ENCODE peak calls at places on chromosome 14, in ten cellular contexts. R is breast epithelium, W is HCT116, C is stomach, E is prostate gland, Y is spleen, P is vagina, S is HepG2, Q is SK-N-SH, U is SK-N-MC. B is an unnamed sample.

GRCh38 chr14:51614707-51615106 is 37.0 kb upstream of the FRMD6 start:
- DNase-seq in R (no peak), W (no peak), C (no peak), E (no peak), Y (no peak), P (no peak), S (no peak), Q (no peak), U (no peak), B (no peak)

GRCh38 chr14:29627141-29627540 is 300.5 kb downstream of the PRKD1 start:
- DNase-seq in R (no peak), W (no peak), C (no peak), E (no peak), Y (no peak), P (no peak), S (no peak), Q (no peak), U (no peak), B (no peak)

GRCh38 chr14:91402278-91403068 is 15.1 kb downstream of the CCDC88C start:
- DNase-seq in R (no peak), W (no peak), C (peak; percentile 82), E (peak; percentile 62), Y (no peak), P (no peak), S (no peak), Q (no peak), U (no peak), B (no peak)

GRCh38 chr14:35932659-35933159 is 106.6 kb downstream of the BRMS1L start:
- DNase-seq in R (no peak), W (no peak), C (no peak), E (no peak), Y (no peak), P (no peak), S (no peak), Q (no peak), U (no peak), B (no peak)

GRCh38 chr14:68286667-68287066 is 467.1 kb downstream of the RAD51B start:
- DNase-seq in R (no peak), W (no peak), C (no peak), E (no peak), Y (no peak), P (no peak), S (no peak), Q (no peak), U (no peak), B (no peak)

GRCh38 chr14:93943930-93944329 is 16.8 kb downstream of the FAM181A start:
- DNase-seq in R (no peak), W (no peak), C (no peak), E (no peak), Y (peak; percentile 62), P (no peak), S (no peak), Q (no peak), U (no peak), B (no peak)

GRCh38 chr14:87386453-87386980 is 606.5 kb downstream of the GALC start:
- DNase-seq in R (no peak), W (no peak), C (no peak), E (no peak), Y (no peak), P (no peak), S (no peak), Q (no peak), U (no peak), B (no peak)

GRCh38 chr14:61120576-61120975 is 139.5 kb downstream of the SLC38A6 start:
- DNase-seq in R (no peak), W (no peak), C (no peak), E (no peak), Y (no peak), P (no peak), S (no peak), Q (no peak), U (no peak), B (no peak)

GRCh38 chr14:77035267-77035666 is 6.8 kb upstream of the IRF2BPL start:
- DNase-seq in R (no peak), W (no peak), C (no peak), E (no peak), Y (no peak), P (no peak), S (no peak), Q (no peak), U (no peak), B (no peak)

GRCh38 chr14:77032483-77032853 is 4.0 kb upstream of the IRF2BPL start:
- DNase-seq in R (no peak), W (no peak), C (no peak), E (no peak), Y (no peak), P (no peak), S (no peak), Q (no peak), U (no peak), B (no peak)

GRCh38 chr14:77032854-77033621 is 4.5 kb upstream of the IRF2BPL start:
- DNase-seq in R (peak; percentile 96), W (no peak), C (peak; percentile 91), E (peak; percentile 97), Y (peak; percentile 94), P (no peak), S (peak; percentile 86), Q (peak; percentile 87), U (peak; percentile 72), B (peak; percentile 93)

GRCh38 chr14:77031680-77032482 is 3.4 kb upstream of the IRF2BPL start:
- DNase-seq in R (no peak), W (no peak), C (no peak), E (no peak), Y (no peak), P (no peak), S (no peak), Q (no peak), U (no peak), B (no peak)

DNA sequence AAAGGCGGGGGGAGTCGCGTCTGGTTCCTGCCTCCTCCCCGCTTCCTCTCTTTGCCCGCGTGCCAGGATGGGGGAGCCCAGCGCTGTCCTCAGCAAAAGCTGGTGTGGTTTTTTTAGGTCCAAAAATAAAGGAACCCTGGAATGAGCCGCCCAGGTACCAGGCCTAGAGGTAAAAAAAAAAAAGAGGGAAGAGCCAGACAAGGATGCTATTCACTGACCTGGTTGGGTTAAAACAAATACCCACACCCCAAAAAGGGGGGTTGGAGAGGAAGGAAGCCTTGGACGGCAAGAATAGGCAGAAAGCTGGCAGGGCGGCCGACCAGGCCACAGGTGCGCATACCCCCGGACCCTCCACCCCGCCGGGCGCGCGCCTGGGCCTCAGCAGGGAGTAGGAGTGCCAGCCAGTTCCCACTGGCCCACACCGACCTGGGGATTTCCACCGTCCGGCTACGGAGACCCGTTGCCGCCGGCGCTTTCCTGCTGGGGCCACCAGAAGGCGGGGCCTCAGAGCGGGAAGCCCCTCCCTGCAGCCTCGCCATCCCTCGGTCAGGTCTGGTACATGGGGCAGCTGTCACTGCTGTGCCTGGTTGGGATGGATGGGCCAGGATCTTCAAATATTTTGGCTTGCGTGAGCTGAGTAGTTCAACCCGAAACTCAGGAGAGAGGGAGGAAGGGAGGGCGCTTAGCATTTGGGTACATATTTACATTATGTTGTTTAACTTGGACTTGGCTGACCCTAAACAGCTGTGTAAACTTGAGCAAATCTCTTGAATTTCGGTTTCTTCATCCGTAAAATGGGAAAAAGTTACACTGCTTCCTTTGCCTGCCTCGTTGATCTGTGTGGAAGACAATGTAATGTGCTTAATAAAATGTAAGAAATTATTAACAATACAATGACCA is 5.4 kb upstream of the IRF2BPL start:
- DNase-seq in R (peak; percentile 84), W (no peak), C (peak; percentile 82), E (peak; percentile 82), Y (peak; percentile 96), P (no peak), S (peak; percentile 81), Q (peak; percentile 91), U (no peak), B (peak; percentile 95)
- TF ChIP-seq POLR2AphosphoS5 in R (peak; percentile 74), W (peak; percentile 69), C (peak; percentile 76), E (peak; percentile 85), Y (peak; percentile 89), P (peak; percentile 51), S (peak; percentile 28), Q (peak; percentile 49), U (peak; percentile 27), B (peak; percentile 89)

GRCh38 chr14:20732477-20732876 is 13.2 kb upstream of the EDDM3A start:
- DNase-seq in R (no peak), W (no peak), C (no peak), E (no peak), Y (no peak), P (no peak), S (no peak), Q (no peak), U (no peak), B (no peak)

GRCh38 chr14:20734079-20734806 is 11.4 kb upstream of the EDDM3A start:
- DNase-seq in R (no peak), W (no peak), C (no peak), E (no peak), Y (no peak), P (no peak), S (no peak), Q (no peak), U (no peak), B (no peak)

GRCh38 chr14:20732950-20733650 is 12.6 kb upstream of the EDDM3A start:
- DNase-seq in R (no peak), W (no peak), C (no peak), E (no peak), Y (no peak), P (no peak), S (no peak), Q (no peak), U (no peak), B (no peak)

GRCh38 chr14:20730921-20731320 is 14.8 kb upstream of the EDDM3A start:
- DNase-seq in R (no peak), W (no peak), C (no peak), E (no peak), Y (no peak), P (no peak), S (no peak), Q (no peak), U (no peak), B (no peak)
- H3K4me3 ChIP-seq in R (no peak overlapping the region), W (no peak overlapping the region), C (no peak overlapping the region), E (no peak overlapping the region), Y (no peak overlapping the region), P (no peak overlapping the region), S (no peak overlapping the region), Q (no peak overlapping the region), U (no peak overlapping the region), B (no peak overlapping the region)

DNA sequence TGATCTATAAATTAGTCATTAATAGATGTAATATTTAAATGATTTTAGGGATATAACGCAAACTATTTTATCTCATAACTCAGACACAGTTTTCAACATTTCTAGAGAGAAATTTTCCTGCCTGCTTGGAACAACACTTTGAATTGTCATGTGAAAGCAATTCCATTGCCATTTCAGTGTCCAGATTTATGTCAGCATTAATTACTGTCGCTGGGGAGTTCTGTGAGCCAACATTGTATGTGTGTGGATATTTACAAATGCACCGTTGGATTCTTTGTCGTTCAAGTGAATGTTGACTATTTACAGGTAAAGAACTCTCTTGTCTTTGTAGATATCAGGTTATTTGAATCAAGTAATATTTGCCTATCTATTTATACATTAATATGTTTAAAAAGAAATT is 465.3 kb upstream of the RGS6 start:
- DNase-seq in R (no peak), W (no peak), C (no peak), E (no peak), Y (no peak), P (no peak), S (no peak), Q (no peak), U (no peak), B (no peak)
- TF ChIP-seq POLR2AphosphoS5 in R (no peak), W (no peak), C (no peak), E (no peak), Y (no peak), P (no peak), S (no peak), Q (no peak), U (no peak), B (no peak)

DNA sequence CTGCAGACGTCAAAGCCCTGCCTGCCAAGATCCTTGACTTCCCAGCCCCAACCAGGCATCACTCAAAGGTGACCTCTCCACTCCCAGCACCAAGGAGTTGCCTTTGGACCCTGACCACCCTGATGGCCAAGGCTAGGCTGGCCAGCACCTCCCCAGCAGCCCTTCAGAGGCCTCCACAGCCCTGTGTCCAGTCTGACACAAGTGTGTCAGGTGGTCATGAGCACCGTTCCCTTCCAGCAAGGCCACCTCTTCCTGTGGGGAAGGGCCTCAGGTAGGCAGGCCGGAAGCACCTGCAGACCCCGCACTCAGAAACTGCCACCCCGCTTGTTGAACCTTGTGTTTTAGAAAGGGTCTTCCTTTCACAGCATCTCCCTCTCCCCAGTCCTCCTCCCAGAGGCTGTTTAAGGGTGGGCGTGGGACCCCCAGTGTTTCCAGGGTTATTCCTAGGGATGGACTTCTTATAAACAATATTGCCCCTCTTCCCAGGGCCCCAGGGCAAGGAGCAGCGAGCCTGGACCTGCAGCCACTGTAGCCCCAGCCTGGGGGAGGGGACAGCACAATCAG is 13.2 kb upstream of the INF2 start:
- DNase-seq in R (no peak), W (no peak), C (no peak), E (no peak), Y (peak; percentile 72), P (no peak), S (no peak), Q (no peak), U (no peak), B (no peak)
- H3K4me3 ChIP-seq in R (no peak overlapping the region), W (no peak overlapping the region), C (no peak overlapping the region), E (no peak overlapping the region), Y (no peak overlapping the region), P (no peak overlapping the region), S (peak overlapping the region; percentile 68), Q (no peak overlapping the region), U (no peak overlapping the region), B (no peak overlapping the region)

B was measured in upper lobe of left lung.